ENCODE peak calls at places on chromosomes 5 and 9, in five cellular contexts. M, G, F, A and D are unnamed samples.

GRCh38 chr5:141525659-141526058 is 36.8 kb downstream of the PCDHGC5 start:
- DNase-seq in M (no peak), F (no peak), A (no peak), G (peak; percentile 13), D (no peak)

GRCh38 chr9:38068616-38068865 is 486 bp downstream of the SHB start:
- DNase-seq in A (peak; percentile 71), F (no peak), G (no peak), M (no peak), D (peak; percentile 59)

GRCh38 chr9:137447722-137448568 is 6.8 kb upstream of the ENTPD8 start:
- DNase-seq in G (no peak), F (no peak), A (no peak), M (no peak), D (no peak)

GRCh38 chr5:89425062-89425461 is 542.1 kb upstream of the MEF2C start:
- DNase-seq in M (no peak), A (no peak), G (no peak), F (no peak), D (no peak)

GRCh38 chr9:78557540-78557939 is 260.6 kb downstream of the PSAT1 start:
- DNase-seq in F (no peak), G (no peak), A (no peak), M (no peak), D (peak; percentile 14)

GRCh38 chr9:121954477-121955175 is 138.5 kb downstream of the TTLL11 start:
- DNase-seq in A (no peak), G (no peak), F (no peak), M (no peak), D (peak; percentile 78)

GRCh38 chr5:135864503-135865443 is 30.3 kb downstream of the SLC25A48 start:
- DNase-seq in A (no peak), M (no peak), G (no peak), F (no peak), D (no peak)

GRCh38 chr5:66701244-66701643 is 105.1 kb downstream of the MAST4 start:
- DNase-seq in G (no peak), M (no peak), F (no peak), A (no peak), D (no peak)

GRCh38 chr9:27847818-27848217 is 274.5 kb upstream of the C9orf72 start:
- DNase-seq in A (no peak), F (no peak), M (no peak), G (no peak), D (no peak)

GRCh38 chr5:174724484-174725260 is at the start of gene MSX2:
- DNase-seq in G (no peak), M (peak; percentile 98), A (no peak), F (peak; percentile 82), D (peak; percentile 86)

GRCh38 chr5:116900793-116901192 is 326.2 kb upstream of the SEMA6A start:
- DNase-seq in M (no peak), F (no peak), G (no peak), A (no peak), D (no peak)

GRCh38 chr5:175603987-175604739 is 53.7 kb upstream of the HRH2 start:
- DNase-seq in G (no peak), M (no peak), A (no peak), F (no peak), D (no peak)

GRCh38 chr5:136819526-136820302 is 454.4 kb upstream of the TRPC7 start:
- DNase-seq in G (no peak), A (no peak), M (no peak), F (no peak), D (no peak)

GRCh38 chr5:147481857-147482256 is 28.0 kb downstream of the DPYSL3 start:
- DNase-seq in G (no peak), A (no peak), F (no peak), M (no peak), D (peak; percentile 78)

GRCh38 chr5:757346-757930 is 27.1 kb downstream of the ZDHHC11B start:
- DNase-seq in F (peak; percentile 54), A (peak; percentile 11), G (no peak), M (no peak), D (no peak)

GRCh38 chr5:756171-756570 is 28.4 kb downstream of the ZDHHC11B start:
- DNase-seq in A (no peak), F (no peak), G (no peak), M (no peak), D (no peak)

GRCh38 chr5:758698-759053 is 25.9 kb downstream of the ZDHHC11B start:
- DNase-seq in F (no peak), M (no peak), A (no peak), G (no peak), D (no peak)

GRCh38 chr5:757931-758697 is 26.4 kb downstream of the ZDHHC11B start:
- DNase-seq in G (peak; percentile 74), M (no peak), A (peak; percentile 10), F (peak; percentile 61), D (no peak)

DNA sequence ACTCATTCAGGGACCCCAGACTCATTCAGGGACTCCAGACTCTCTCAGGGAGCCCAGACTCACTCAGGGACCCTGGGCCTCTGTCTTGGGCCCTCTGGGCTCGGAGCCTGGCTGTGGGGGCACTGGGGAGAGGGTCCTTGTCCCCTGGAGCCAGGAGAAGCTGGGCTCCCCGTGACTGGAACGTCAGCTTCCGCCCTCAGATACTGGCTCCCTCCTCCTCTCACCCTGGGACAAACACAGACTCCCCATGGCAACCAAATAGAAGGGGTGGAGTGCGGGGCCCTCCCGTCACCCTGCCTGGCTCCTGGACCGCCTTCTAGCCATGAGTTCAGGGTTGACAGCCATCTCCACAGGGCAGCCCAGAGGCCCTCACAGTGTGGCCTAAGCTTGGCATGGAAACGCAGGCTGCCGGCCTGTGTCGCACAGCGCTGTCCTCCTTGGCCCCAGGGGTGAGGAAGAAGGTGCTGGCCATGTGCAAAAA is 27.6 kb downstream of the ZDHHC11B start:
- DNase-seq in F (no peak), G (peak; percentile 75), M (no peak), A (peak; percentile 12), D (no peak)
- TF ChIP-seq MAFK in F (no peak), G (no peak), M (no peak), A (no peak), D (no peak)

DNA sequence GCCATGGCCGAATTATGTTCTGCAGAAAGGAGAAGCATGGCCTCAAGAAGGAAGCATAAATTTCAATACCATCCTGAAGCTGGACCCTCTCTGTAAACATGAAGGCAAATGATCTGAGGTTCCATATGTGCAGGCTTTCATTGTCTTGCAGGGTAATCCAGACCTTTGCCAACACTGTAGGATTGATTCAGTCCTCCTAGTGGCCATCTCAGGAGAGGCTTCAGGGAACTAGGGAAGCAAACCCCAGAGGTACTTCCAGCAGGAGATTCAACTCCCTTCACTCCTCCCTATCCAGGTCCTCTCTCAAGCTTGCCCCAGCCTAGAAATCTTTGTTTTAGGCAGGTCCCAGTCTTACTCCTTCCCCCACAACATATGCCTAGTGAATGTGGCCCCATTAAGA is 99.3 kb upstream of the HCN1 start:
- DNase-seq in M (no peak), A (no peak), G (no peak), F (no peak), D (no peak)
- H3K9me3 ChIP-seq in M (peaks cover 3% of the 10 kb centered on the region), A (no peaks in the 10 kb centered on the region), G (peaks cover 80% of the 10 kb centered on the region), F (no peaks in the 10 kb centered on the region), D (peaks cover 26% of the 10 kb centered on the region)

GRCh38 chr5:40401281-40401680 is 278.4 kb upstream of the PTGER4 start:
- DNase-seq in A (no peak), M (no peak), F (no peak), G (no peak), D (no peak)

GRCh38 chr5:40404613-40405012 is 275.1 kb upstream of the PTGER4 start:
- DNase-seq in G (no peak), F (no peak), M (no peak), A (no peak), D (no peak)

GRCh38 chr5:40400245-40400644 is 279.5 kb upstream of the PTGER4 start:
- DNase-seq in G (no peak), M (no peak), A (no peak), F (no peak), D (no peak)

GRCh38 chr5:40399349-40399748 is 280.4 kb upstream of the PTGER4 start:
- DNase-seq in G (no peak), M (no peak), F (no peak), A (no peak), D (peak; percentile 71)

DNA sequence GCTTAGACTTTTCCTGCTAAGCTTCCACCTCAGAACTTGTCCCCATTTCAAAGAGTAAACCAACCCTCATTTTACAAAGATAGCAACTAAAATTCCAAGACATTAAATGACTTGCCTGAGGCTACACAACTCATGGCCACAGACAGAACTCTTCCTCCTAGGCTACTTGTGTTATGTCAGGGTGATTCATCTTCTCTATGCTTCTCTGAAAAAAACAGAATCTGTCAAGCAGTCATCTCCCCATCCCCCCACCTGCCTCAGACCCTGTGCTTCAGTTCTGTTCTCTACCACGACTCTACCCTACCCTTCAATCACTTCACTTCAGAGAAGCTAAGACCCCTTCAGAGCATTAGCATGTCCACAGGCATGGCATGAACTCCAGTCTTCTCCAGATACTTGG is 277.8 kb upstream of the PTGER4 start:
- DNase-seq in F (no peak), G (no peak), A (no peak), M (no peak), D (peak; percentile 30)
- TF ChIP-seq MAFK in F (no peak), G (no peak), A (no peak), M (no peak), D (no peak)

GRCh38 chr5:95713960-95714710 is 17.0 kb upstream of the RHOBTB3 start:
- DNase-seq in G (no peak), A (no peak), F (no peak), M (no peak), D (no peak)
- H3K9me3 ChIP-seq in G (no peaks in the 10 kb centered on the region), A (no peaks in the 10 kb centered on the region), F (no peaks in the 10 kb centered on the region), M (no peaks in the 10 kb centered on the region), D (no peaks in the 10 kb centered on the region)

DNA sequence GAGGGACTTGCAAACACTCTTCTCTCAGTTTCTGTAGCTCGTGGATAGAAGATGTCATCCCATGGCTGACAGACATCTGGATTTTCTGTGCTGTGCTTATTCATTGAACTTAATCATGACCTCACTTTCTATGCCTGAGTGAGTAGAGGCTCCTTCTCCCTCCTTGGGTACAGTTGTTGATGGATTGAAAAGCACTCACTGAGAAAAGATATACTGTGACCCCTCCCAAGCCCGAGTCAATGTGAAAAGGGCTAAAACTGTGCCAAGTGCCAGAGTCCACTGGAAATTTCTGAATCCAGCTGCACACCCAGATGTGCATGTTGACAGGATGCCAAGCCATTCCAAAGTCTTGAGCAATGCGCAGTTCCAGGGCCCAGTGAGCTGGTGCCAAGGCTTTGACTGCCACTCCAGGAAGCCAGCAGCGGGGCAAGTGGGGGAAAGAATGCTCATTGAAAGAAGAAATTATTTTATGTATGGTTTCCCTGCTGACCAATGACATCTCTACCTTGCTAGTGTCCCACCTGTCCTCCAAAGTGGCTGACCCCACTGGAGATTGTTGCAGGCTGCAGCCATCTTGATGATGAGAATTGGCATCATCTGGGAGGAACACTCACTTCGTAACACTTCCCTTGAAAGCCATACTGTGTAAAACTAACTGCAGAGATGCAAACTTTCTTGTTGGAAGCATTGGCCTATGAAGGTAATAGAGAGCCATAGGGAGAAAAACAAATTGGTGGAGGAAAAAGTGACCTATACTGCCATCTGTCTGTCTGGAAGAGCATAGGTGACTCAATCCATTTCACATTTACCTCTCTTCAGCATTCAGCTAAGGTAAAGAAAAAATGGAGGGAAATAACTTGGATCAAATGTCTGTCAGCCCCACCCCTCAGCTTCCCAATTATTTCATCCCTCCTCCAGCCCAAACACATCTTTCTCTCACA is 473.2 kb downstream of the NTRK2 start:
- DNase-seq in G (peak; percentile 7), A (peak; percentile 5), M (peak; percentile 3), F (no peak), D (no peak)
- TF ChIP-seq MAFK in G (no peak), A (no peak), M (no peak), F (no peak), D (no peak)

GRCh38 chr9:135851748-135852147 is 55.6 kb downstream of the CAMSAP1 start:
- DNase-seq in A (no peak), G (no peak), F (no peak), M (no peak), D (no peak)
- H3K9me3 ChIP-seq in A (no peaks in the 10 kb centered on the region), G (no peaks in the 10 kb centered on the region), F (no peaks in the 10 kb centered on the region), M (no peaks in the 10 kb centered on the region), D (no peaks in the 10 kb centered on the region)